ENCODE peak calls at places on chromosomes 13 and 19, in seven cellular contexts. Y is heart left ventricle; W is tibial artery; B is cardiac muscle cell; N is IMR-90; A is CD8-positive, alpha-beta memory T cell; M is right lobe of liver. Z is an unnamed sample.

GRCh38 chr13:113553541-113554332 is 30.8 kb upstream of the TFDP1 start:
- DNase-seq in Y (no peak), W (peak; percentile 59), B (no peak), N (no peak), A (no peak), M (no peak), Z (no peak)

GRCh38 chr19:32658527-32658926 is 16.5 kb downstream of the ANKRD27 start:
- DNase-seq in Y (no peak), W (no peak), B (no peak), N (no peak), A (no peak), M (no peak), Z (no peak)

GRCh38 chr19:49554701-49555181 is 25.6 kb downstream of the NOSIP start:
- DNase-seq in Y (peak; percentile 69), W (no peak), B (peak; percentile 19), N (no peak), A (no peak), M (peak; percentile 57), Z (no peak)

GRCh38 chr19:6423499-6424189 is 967 bp downstream of the KHSRP start:
- DNase-seq in Y (no peak), W (no peak), B (peak; percentile 57), N (peak; percentile 42), A (peak; percentile 15), M (no peak), Z (peak; percentile 67)

GRCh38 chr13:46743191-46743590 is 53.8 kb downstream of the ESD start:
- DNase-seq in Y (no peak), W (no peak), B (peak; percentile 19), N (peak; percentile 31), A (no peak), M (no peak), Z (no peak)

GRCh38 chr13:19597523-19597922 is 35.9 kb upstream of the MPHOSPH8 start:
- DNase-seq in Y (no peak), W (no peak), B (peak; percentile 11), N (peak; percentile 86), A (no peak), M (no peak), Z (no peak)

GRCh38 chr13:28329395-28330158 is 165.4 kb downstream of the FLT1 start:
- DNase-seq in Y (no peak), W (no peak), B (peak; percentile 93), N (peak; percentile 97), A (no peak), M (no peak), Z (no peak)

GRCh38 chr13:36862722-36863121 is 43.7 kb downstream of the RFXAP start:
- DNase-seq in Y (no peak), W (no peak), B (no peak), N (no peak), A (no peak), M (no peak), Z (no peak)

GRCh38 chr13:27194895-27195764 is 23.5 kb upstream of the USP12 start:
- DNase-seq in Y (no peak), W (no peak), B (peak; percentile 87), N (peak; percentile 95), A (no peak), M (no peak), Z (no peak)

GRCh38 chr13:25232937-25233515 is 54.3 kb downstream of the MTMR6 start:
- DNase-seq in Y (no peak), W (no peak), B (peak; percentile 53), N (peak; percentile 21), A (no peak), M (no peak), Z (no peak)

GRCh38 chr19:47890865-47891621 is 4.9 kb upstream of the SULT2A1 start:
- DNase-seq in Y (no peak), W (no peak), B (no peak), N (no peak), A (no peak), M (no peak), Z (peak; percentile 7)

GRCh38 chr13:41053384-41053826 is 7.9 kb upstream of the WBP4 start:
- DNase-seq in Y (no peak), W (no peak), B (peak; percentile 59), N (peak; percentile 49), A (no peak), M (no peak), Z (no peak)

GRCh38 chr13:46146898-46147297 is 35.1 kb downstream of the LCP1 start:
- DNase-seq in Y (no peak), W (no peak), B (peak; percentile 42), N (no peak), A (no peak), M (peak; percentile 41), Z (no peak)

GRCh38 chr19:12065100-12065538 is 588 bp downstream of the ZNF844 start:
- DNase-seq in Y (no peak), W (peak; percentile 71), B (peak; percentile 54), N (peak; percentile 38), A (no peak), M (no peak), Z (peak; percentile 70)

GRCh38 chr13:32427852-32428580 is at the start of gene N4BP2L1:
- DNase-seq in Y (peak; percentile 85), W (peak; percentile 92), B (peak; percentile 55), N (no peak), A (peak; percentile 82), M (peak; percentile 96), Z (peak; percentile 87)

GRCh38 chr13:67148219-67148583 is 81.9 kb downstream of the PCDH9 start:
- DNase-seq in Y (no peak), W (no peak), B (peak; percentile 52), N (peak; percentile 68), A (no peak), M (no peak), Z (no peak)

GRCh38 chr19:2607712-2608601 is 94.5 kb downstream of the GNG7 start:
- DNase-seq in Y (peak; percentile 62), W (no peak), B (no peak), N (no peak), A (peak; percentile 72), M (no peak), Z (peak; percentile 65)

GRCh38 chr13:54449922-54450321 is 1421.3 kb downstream of the OLFM4 start:
- DNase-seq in Y (no peak), W (no peak), B (no peak), N (no peak), A (no peak), M (no peak), Z (no peak)

GRCh38 chr13:80030491-80030890 is 310.4 kb downstream of the SPRY2 start:
- DNase-seq in Y (no peak), W (no peak), B (peak; percentile 40), N (no peak), A (no peak), M (peak; percentile 64), Z (no peak)

GRCh38 chr19:37953576-37954303 is 46.7 kb downstream of the SIPA1L3 start:
- DNase-seq in Y (no peak), W (no peak), B (peak; percentile 50), N (no peak), A (no peak), M (no peak), Z (no peak)

GRCh38 chr19:37955986-37956385 is 49.0 kb downstream of the SIPA1L3 start:
- DNase-seq in Y (no peak), W (no peak), B (no peak), N (no peak), A (no peak), M (no peak), Z (no peak)

GRCh38 chr19:37959665-37960114 is 52.7 kb downstream of the SIPA1L3 start:
- DNase-seq in Y (no peak), W (no peak), B (no peak), N (no peak), A (no peak), M (no peak), Z (no peak)

GRCh38 chr19:37954421-37954874 is 47.4 kb downstream of the SIPA1L3 start:
- DNase-seq in Y (no peak), W (no peak), B (no peak), N (no peak), A (no peak), M (no peak), Z (no peak)

GRCh38 chr19:37957176-37957575 is 50.2 kb downstream of the SIPA1L3 start:
- DNase-seq in Y (no peak), W (no peak), B (no peak), N (no peak), A (no peak), M (no peak), Z (no peak)
- H3K27ac ChIP-seq in Y (no peak overlapping the region), W (no peak overlapping the region), B (no peak overlapping the region), N (no peak overlapping the region), A (no peak overlapping the region), M (no peak overlapping the region), Z (no peak overlapping the region)

GRCh38 chr19:21765151-21765550 is 2.2 kb downstream of the ZNF100 start:
- DNase-seq in Y (no peak), W (no peak), B (no peak), N (no peak), A (no peak), M (no peak), Z (no peak)
- H3K27ac ChIP-seq in Y (no peak overlapping the region), W (no peak overlapping the region), B (no peak overlapping the region), N (no peak overlapping the region), A (no peak overlapping the region), M (no peak overlapping the region), Z (no peak overlapping the region)

GRCh38 chr13:94968757-94969086 is 256.4 kb upstream of the SOX21 start:
- DNase-seq in Y (no peak), W (no peak), B (no peak), N (no peak), A (no peak), M (no peak), Z (no peak)

GRCh38 chr13:94967183-94968039 is 255.1 kb upstream of the SOX21 start:
- DNase-seq in Y (peak; percentile 54), W (no peak), B (peak; percentile 9), N (no peak), A (no peak), M (peak; percentile 21), Z (no peak)

GRCh38 chr13:94966380-94966779 is 254.0 kb upstream of the SOX21 start:
- DNase-seq in Y (no peak), W (no peak), B (no peak), N (no peak), A (no peak), M (no peak), Z (no peak)

GRCh38 chr13:94972262-94972661 is 259.9 kb upstream of the SOX21 start:
- DNase-seq in Y (no peak), W (no peak), B (no peak), N (no peak), A (no peak), M (no peak), Z (no peak)

DNA sequence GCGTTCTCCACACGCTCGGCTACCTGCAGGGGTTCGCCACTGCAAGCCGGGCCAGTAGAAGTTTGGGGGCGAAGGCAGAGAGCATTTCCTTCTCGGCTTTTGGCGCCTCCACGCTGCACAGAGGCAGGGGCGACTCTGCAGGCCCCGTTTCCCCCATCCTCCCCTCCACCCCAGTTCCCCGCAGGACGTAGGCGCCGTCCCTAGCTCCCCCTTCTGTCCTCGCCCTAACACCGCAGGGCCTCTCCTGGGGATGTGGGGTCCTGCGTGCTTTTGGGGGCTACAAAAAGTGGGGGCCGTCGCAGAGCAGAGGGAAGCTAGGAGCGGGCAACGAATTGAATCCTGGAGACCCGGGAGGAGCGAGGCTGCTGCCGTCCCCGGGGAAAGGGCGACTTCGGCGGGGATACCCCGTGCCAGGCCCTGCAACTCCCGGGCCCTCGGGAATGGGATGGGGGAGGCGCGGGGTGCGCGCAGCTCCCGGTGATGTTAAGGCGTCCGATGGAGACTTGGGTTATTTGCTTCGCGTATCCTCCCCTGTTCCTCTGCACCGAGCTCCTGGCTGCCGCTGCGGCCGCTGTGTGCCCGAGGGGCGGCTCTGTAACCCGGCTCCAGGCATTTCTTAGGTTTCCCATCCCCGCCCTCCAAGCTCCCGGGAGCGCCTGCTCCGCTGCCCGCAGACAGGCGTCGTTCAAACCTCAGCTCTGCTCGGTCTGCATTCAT is 255.9 kb upstream of the SOX21 start:
- DNase-seq in Y (no peak), W (no peak), B (peak; percentile 7), N (no peak), A (no peak), M (no peak), Z (no peak)
- H3K27ac ChIP-seq in Y (no peak overlapping the region), W (no peak overlapping the region), B (no peak overlapping the region), N (no peak overlapping the region), A (no peak overlapping the region), M (no peak overlapping the region), Z (no peak overlapping the region)

GRCh38 chr19:18562086-18562485 is 4.4 kb downstream of the KXD1 start:
- DNase-seq in Y (no peak), W (peak; percentile 85), B (peak; percentile 87), N (no peak), A (no peak), M (no peak), Z (no peak)
- H3K27ac ChIP-seq in Y (peak overlapping the region; percentile 40), W (peak overlapping the region; percentile 76), B (no peak overlapping the region), N (no peak overlapping the region), A (no peak overlapping the region), M (peak overlapping the region; percentile 26), Z (no peak overlapping the region)

Z was measured in sigmoid colon.